ENCODE peak calls at places on chromosomes 4 and X, in ten cellular contexts. A is hepatocyte; O is neural progenitor cell; N is HL-60; C is iris pigment epithelial cell; J is activated T-cell treated with anti-CD3 and anti-CD28 coated beads for 4 hours; E is activated naive CD8-positive, alpha-beta T cell treated with anti-CD3 and anti-CD28 coated beads, Interleukin-2, amount 50 U/mL, for 16 hours; G is left lung; B is pancreas; T is ascending aorta. Y is an unnamed sample.

GRCh38 chr4:102120846-102121245 is 224.4 kb downstream of the SLC39A8 start:
- DNase-seq in A (no peak), O (no peak), N (no peak), C (no peak), J (no peak), E (no peak), G (no peak), B (no peak), T (no peak), Y (no peak)

GRCh38 chr4:43374352-43374751 is 481.8 kb downstream of the GRXCR1 start:
- DNase-seq in A (no peak), O (no peak), N (no peak), C (peak), J (no peak), E (no peak), G (no peak), B (no peak), T (no peak), Y (no peak)

GRCh38 chrX:53356186-53356585 is 66.3 kb downstream of the SMC1A start:
- DNase-seq in A (no peak), O (peak), N (no peak), C (peak), J (no peak), E (no peak), G (no peak), B (peak), T (no peak), Y (peak)

GRCh38 chr4:102625232-102625930 is 124.2 kb downstream of the NFKB1 start:
- DNase-seq in A (peak), O (peak), N (peak), C (peak), J (no peak), E (no peak), G (peak), B (no peak), T (no peak), Y (peak)

GRCh38 chr4:86556791-86557415 is 37.2 kb upstream of the PTPN13 start:
- DNase-seq in A (no peak), O (no peak), N (no peak), C (peak), J (no peak), E (no peak), G (no peak), B (no peak), T (no peak), Y (no peak)

GRCh38 chrX:17792842-17793241 is 55.5 kb downstream of the SCML1 start:
- DNase-seq in A (no peak), O (no peak), N (no peak), C (no peak), J (no peak), E (no peak), G (no peak), B (no peak), T (no peak), Y (no peak)

GRCh38 chrX:100995469-100995868 is 26.0 kb downstream of the ARL13A start:
- DNase-seq in A (peak), O (no peak), N (no peak), C (peak), J (peak), E (no peak), G (no peak), B (no peak), T (no peak), Y (no peak)

GRCh38 chrX:135346975-135347374 is 37.7 kb downstream of the ETDC start:
- DNase-seq in A (no peak), O (no peak), N (no peak), C (peak), J (no peak), E (no peak), G (no peak), B (no peak), T (no peak), Y (no peak)

GRCh38 chrX:39875834-39876625 is 221.7 kb downstream of the BCOR start:
- DNase-seq in A (no peak), O (no peak), N (no peak), C (no peak), J (no peak), E (no peak), G (no peak), B (no peak), T (no peak), Y (no peak)

GRCh38 chr4:150572704-150573504 is 9.0 kb upstream of the MAB21L2 start:
- DNase-seq in A (no peak), O (no peak), N (no peak), C (no peak), J (no peak), E (no peak), G (no peak), B (no peak), T (no peak), Y (no peak)

GRCh38 chr4:5420266-5420665 is 288.1 kb downstream of the EVC2 start:
- DNase-seq in A (no peak), O (no peak), N (no peak), C (no peak), J (no peak), E (no peak), G (no peak), B (no peak), T (no peak), Y (no peak)

GRCh38 chrX:3345281-3346081 is 971 bp downstream of the MXRA5 start:
- DNase-seq in A (peak), O (peak), N (no peak), C (peak), J (no peak), E (no peak), G (peak), B (peak), T (no peak), Y (no peak)

GRCh38 chr4:10761903-10762302 is 77.3 kb upstream of the CLNK start:
- DNase-seq in A (no peak), O (no peak), N (no peak), C (no peak), J (no peak), E (no peak), G (no peak), B (no peak), T (no peak), Y (no peak)

GRCh38 chr4:162115323-162115722 is 48.5 kb downstream of the FSTL5 start:
- DNase-seq in A (no peak), O (no peak), N (no peak), C (no peak), J (no peak), E (no peak), G (no peak), B (no peak), T (no peak), Y (no peak)

GRCh38 chr4:155542415-155542814 is 124.2 kb upstream of the GUCY1A1 start:
- DNase-seq in A (no peak), O (no peak), N (no peak), C (no peak), J (no peak), E (no peak), G (no peak), B (no peak), T (no peak), Y (no peak)

GRCh38 chrX:133444952-133445831 is 29.9 kb upstream of the GPC4 start:
- DNase-seq in A (peak), O (peak), N (peak), C (no peak), J (no peak), E (no peak), G (no peak), B (no peak), T (no peak), Y (no peak)

GRCh38 chr4:124206779-124207605 is 505.5 kb downstream of the ANKRD50 start:
- DNase-seq in A (peak), O (no peak), N (no peak), C (peak), J (no peak), E (no peak), G (no peak), B (peak), T (no peak), Y (no peak)

GRCh38 chrX:125205084-125205917 is 114.4 kb upstream of the TEX13C start:
- DNase-seq in A (peak), O (peak), N (peak), C (peak), J (no peak), E (no peak), G (peak), B (peak), T (peak), Y (no peak)

GRCh38 chrX:153643431-153644351 is 3.3 kb upstream of the DUSP9 start:
- DNase-seq in A (no peak), O (peak), N (no peak), C (no peak), J (no peak), E (no peak), G (no peak), B (peak), T (peak), Y (no peak)

GRCh38 chrX:43970528-43970927 is 2.7 kb downstream of the NDP start:
- DNase-seq in A (no peak), O (no peak), N (no peak), C (no peak), J (no peak), E (no peak), G (no peak), B (no peak), T (no peak), Y (no peak)

GRCh38 chrX:41086627-41086932 is 1.3 kb downstream of the USP9X start:
- DNase-seq in A (no peak), O (no peak), N (peak), C (no peak), J (no peak), E (no peak), G (no peak), B (no peak), T (no peak), Y (no peak)

GRCh38 chr4:158769175-158769831 is 477 bp downstream of the FNIP2 start:
- DNase-seq in A (peak), O (no peak), N (peak), C (peak), J (peak), E (no peak), G (peak), B (peak), T (peak), Y (peak)

GRCh38 chrX:9293051-9293496 is 171.8 kb upstream of the TBL1X start:
- DNase-seq in A (no peak), O (peak), N (no peak), C (no peak), J (no peak), E (no peak), G (no peak), B (no peak), T (no peak), Y (no peak)

GRCh38 chr4:8248091-8248490 is 21.5 kb upstream of the HTRA3 start:
- DNase-seq in A (no peak), O (no peak), N (no peak), C (peak), J (no peak), E (no peak), G (no peak), B (no peak), T (no peak), Y (no peak)

GRCh38 chr4:76250962-76251361 is 559 bp upstream of the FAM47E start:
- DNase-seq in A (no peak), O (no peak), N (no peak), C (no peak), J (no peak), E (no peak), G (peak), B (no peak), T (no peak), Y (no peak)

GRCh38 chrX:12954981-12955380 is 19.9 kb upstream of the TMSB4X start:
- DNase-seq in A (no peak), O (no peak), N (peak), C (no peak), J (no peak), E (no peak), G (no peak), B (no peak), T (no peak), Y (no peak)

Y was measured in CD14-positive monocyte.